ENCODE peak calls at places on chromosomes 2 and 18, in six cellular contexts. Z is mesendoderm, P is H9, T is neuronal stem cell, U is H1, L is mesenchymal stem cell. Y is an unnamed sample.

GRCh38 chr2:131682122-131682944 is 154.6 kb downstream of the CCDC74A start:
- DNase-seq in Z (peak; percentile 91), P (peak; percentile 93), T (peak; percentile 65), U (peak; percentile 64), L (peak; percentile 92), Y (peak; percentile 84)

GRCh38 chr2:7692657-7693161 is 775.5 kb downstream of the RNF144A start:
- DNase-seq in Z (no peak), P (no peak), T (no peak), U (no peak), L (peak; percentile 44), Y (peak; percentile 53)

GRCh38 chr18:40293311-40293710 is 1661.7 kb upstream of the PIK3C3 start:
- DNase-seq in Z (peak; percentile 23), P (no peak), T (no peak), U (no peak), L (no peak), Y (no peak)

GRCh38 chr2:105175231-105175630 is 66.3 kb upstream of the GPR45 start:
- DNase-seq in Z (no peak), P (no peak), T (no peak), U (no peak), L (no peak), Y (no peak)

GRCh38 chr2:144048631-144049060 is 471.3 kb downstream of the ZEB2 start:
- DNase-seq in Z (no peak), P (no peak), T (no peak), U (no peak), L (no peak), Y (no peak)

GRCh38 chr2:38159621-38160020 is 83.7 kb upstream of the CYP1B1 start:
- DNase-seq in Z (no peak), P (no peak), T (no peak), U (no peak), L (no peak), Y (no peak)

GRCh38 chr2:152826880-152827279 is 108.5 kb downstream of the ARL6IP6 start:
- DNase-seq in Z (no peak), P (no peak), T (no peak), U (peak; percentile 7), L (peak; percentile 20), Y (peak; percentile 23)

GRCh38 chr18:78092901-78093300 is 843.3 kb downstream of the GALR1 start:
- DNase-seq in Z (no peak), P (no peak), T (no peak), U (no peak), L (no peak), Y (no peak)

GRCh38 chr2:138512672-138513071 is 11.1 kb downstream of the SPOPL start:
- DNase-seq in Z (no peak), P (no peak), T (no peak), U (no peak), L (no peak), Y (peak; percentile 28)

GRCh38 chr2:28347596-28347995 is 45.1 kb upstream of the FOSL2 start:
- DNase-seq in Z (no peak), P (no peak), T (no peak), U (no peak), L (no peak), Y (no peak)

GRCh38 chr18:45954070-45954712 is 12.9 kb downstream of the EPG5 start:
- DNase-seq in Z (no peak), P (no peak), T (no peak), U (no peak), L (peak; percentile 82), Y (peak; percentile 95)

GRCh38 chr2:168404764-168405163 is 51.3 kb upstream of the CERS6 start:
- DNase-seq in Z (no peak), P (no peak), T (no peak), U (no peak), L (no peak), Y (no peak)

GRCh38 chr18:33034941-33035340 is 262.1 kb upstream of the KLHL14 start:
- DNase-seq in Z (no peak), P (no peak), T (no peak), U (no peak), L (peak; percentile 93), Y (peak; percentile 0)

GRCh38 chr2:11079131-11079824 is 76.0 kb upstream of the SLC66A3 start:
- DNase-seq in Z (no peak), P (no peak), T (no peak), U (no peak), L (no peak), Y (no peak)

GRCh38 chr2:240391111-240392051 is 44.1 kb upstream of the GPC1 start:
- DNase-seq in Z (no peak), P (peak; percentile 14), T (no peak), U (no peak), L (no peak), Y (no peak)

GRCh38 chr18:47485221-47485797 is 233.8 kb upstream of the SKOR2 start:
- DNase-seq in Z (peak; percentile 23), P (no peak), T (no peak), U (no peak), L (no peak), Y (no peak)

GRCh38 chr2:85756195-85756594 is 2.4 kb downstream of the ATOH8 start:
- DNase-seq in Z (no peak), P (no peak), T (no peak), U (no peak), L (no peak), Y (no peak)

GRCh38 chr2:121294881-121295840 is 10.2 kb upstream of the TFCP2L1 start:
- DNase-seq in Z (no peak), P (no peak), T (no peak), U (no peak), L (no peak), Y (no peak)

GRCh38 chr18:50473896-50474295 is 86.0 kb upstream of the MAPK4 start:
- DNase-seq in Z (no peak), P (no peak), T (no peak), U (no peak), L (no peak), Y (no peak)

GRCh38 chr2:130798472-130799221 is 38.1 kb upstream of the ARHGEF4 start:
- DNase-seq in Z (peak; percentile 67), P (peak; percentile 74), T (no peak), U (no peak), L (peak; percentile 1), Y (no peak)

GRCh38 chr2:65431417-65432226 is 777 bp downstream of the SPRED2 start:
- DNase-seq in Z (peak; percentile 62), P (peak; percentile 50), T (peak; percentile 44), U (no peak), L (peak; percentile 61), Y (peak; percentile 33)

GRCh38 chr18:8823530-8823929 is 118.2 kb downstream of the MTCL1 start:
- DNase-seq in Z (no peak), P (no peak), T (no peak), U (no peak), L (no peak), Y (no peak)

DNA sequence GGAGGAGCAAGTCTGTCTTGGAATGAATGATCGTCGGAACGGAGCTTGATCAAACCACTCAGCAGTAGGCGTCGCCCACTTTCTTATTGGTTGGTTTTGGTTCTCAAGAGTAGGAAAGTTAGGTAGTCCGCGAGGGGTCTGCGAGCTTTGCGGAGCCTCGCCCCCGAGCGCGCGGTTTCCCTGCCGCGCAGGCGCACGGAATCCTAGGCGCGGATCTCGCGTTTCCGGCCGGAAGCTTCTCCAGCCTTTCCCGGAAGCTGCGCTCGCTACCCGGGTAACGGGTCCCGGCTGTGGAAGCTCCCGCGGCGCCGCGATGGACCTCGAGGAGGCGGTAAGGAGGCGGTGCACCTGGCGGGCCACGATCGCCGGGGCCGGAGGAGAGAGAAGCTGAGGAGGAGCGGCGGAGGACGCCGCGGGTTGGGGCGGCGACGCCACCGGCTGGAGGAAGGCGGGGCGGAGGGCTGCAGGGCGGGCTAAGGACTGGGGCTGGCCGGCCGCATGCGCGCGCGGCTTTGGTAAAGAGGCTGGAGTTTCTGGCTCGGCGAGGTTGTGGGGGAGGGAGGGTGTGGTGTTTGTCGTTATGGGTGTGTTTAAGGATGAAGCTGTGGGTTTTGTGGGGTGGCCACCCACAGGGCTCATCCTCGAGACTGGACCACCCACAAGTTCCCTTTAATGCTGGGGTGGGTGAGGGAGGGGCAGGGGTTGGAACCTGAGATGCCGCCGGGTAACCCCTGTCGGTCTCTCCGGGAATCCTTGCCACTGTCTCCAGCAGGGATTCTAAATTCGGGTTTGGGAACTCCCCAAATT is at the start of gene TAF1B:
- DNase-seq in Z (peak; percentile 99), P (peak; percentile 95), T (peak; percentile 95), U (peak; percentile 92), L (peak; percentile 93), Y (peak; percentile 88)
- H3K18ac ChIP-seq in Z (peak within 1 kb of the TSS; percentile 65), P (peak within 1 kb of the TSS; percentile 66), T (peak within 1 kb of the TSS; percentile 96), U (peak within 1 kb of the TSS; percentile 93), L (peak within 1 kb of the TSS; percentile 87), Y (peak within 1 kb of the TSS; percentile 57)

GRCh38 chr2:39524061-39524460 is 87.0 kb upstream of the MAP4K3 start:
- DNase-seq in Z (no peak), P (no peak), T (no peak), U (no peak), L (no peak), Y (no peak)
- H3K9ac ChIP-seq in Z (no peak overlapping the region), P (no peak overlapping the region), T (no peak overlapping the region), U (no peak overlapping the region), L (no peak overlapping the region), Y (no peak overlapping the region)

DNA sequence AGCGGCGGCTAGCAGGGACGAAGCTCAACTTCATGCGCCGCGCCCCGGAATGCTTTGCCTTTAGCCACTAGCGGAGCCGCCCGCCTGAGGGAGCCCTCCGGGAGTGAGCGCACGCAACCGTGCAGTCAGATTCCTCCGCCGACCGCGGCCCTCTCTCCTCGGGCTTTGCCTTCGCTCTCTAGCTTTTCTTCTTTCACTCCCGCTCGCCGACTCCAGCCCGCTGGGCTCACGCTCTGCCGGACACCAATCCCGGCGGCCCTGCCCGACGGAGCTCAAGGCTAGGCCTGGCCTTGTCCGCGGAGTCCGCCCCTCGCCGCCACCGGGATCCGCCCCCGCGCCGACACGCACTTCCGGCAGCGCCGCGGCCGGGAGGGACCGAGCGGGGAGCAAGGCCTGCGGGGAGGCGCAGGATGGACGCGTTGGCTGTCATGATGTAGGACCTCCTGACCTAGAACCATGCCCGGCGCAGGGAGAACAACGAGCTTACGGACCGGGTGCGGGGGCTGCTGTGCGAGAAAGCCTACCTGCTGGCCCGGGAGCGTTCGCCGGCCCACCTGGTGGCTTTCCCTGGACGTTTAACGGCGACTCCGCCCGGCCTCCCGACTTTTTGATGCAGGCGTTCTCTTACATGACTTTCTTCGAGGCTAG is 40.8 kb upstream of the AKAIN1 start:
- DNase-seq in Z (peak; percentile 95), P (peak; percentile 89), T (peak; percentile 87), U (peak; percentile 38), L (peak; percentile 91), Y (peak; percentile 85)
- H3K18ac ChIP-seq in Z (peak overlapping the region; percentile 57), P (peak overlapping the region; percentile 98), T (peak overlapping the region; percentile 99), U (peak overlapping the region; percentile 95), L (peak overlapping the region; percentile 100), Y (peak overlapping the region; percentile 92)

GRCh38 chr2:145108385-145108784 is 588.5 kb upstream of the ZEB2 start:
- DNase-seq in Z (no peak), P (no peak), T (no peak), U (no peak), L (no peak), Y (peak; percentile 35)
- H3K9ac ChIP-seq in Z (no peak overlapping the region), P (no peak overlapping the region), T (no peak overlapping the region), U (no peak overlapping the region), L (no peak overlapping the region), Y (no peak overlapping the region)

GRCh38 chr2:208982831-208983230 is 441.0 kb upstream of the MAP2 start:
- DNase-seq in Z (no peak), P (no peak), T (no peak), U (no peak), L (no peak), Y (no peak)
- H3K18ac ChIP-seq in Z (peak overlapping the region; percentile 28), P (no peak overlapping the region), T (no peak overlapping the region), U (no peak overlapping the region), L (no peak overlapping the region), Y (no peak overlapping the region)

Y was measured in IMR-90.